ENCODE peak calls at places on chromosome 16, in five cellular contexts. B, U, M, G and P are unnamed samples.

GRCh38 chr16:5722220-5722619 is 624.6 kb upstream of the EEF2KMT start:
- DNase-seq in B (no peak), U (no peak), G (no peak), M (no peak), P (no peak)

GRCh38 chr16:68792465-68793324 is 50.6 kb upstream of the TANGO6 start:
- DNase-seq in G (no peak), B (no peak), U (no peak), M (peak; percentile 45), P (no peak)

GRCh38 chr16:10749680-10750035 is 6.0 kb downstream of the NUBP1 start:
- DNase-seq in B (no peak), U (no peak), M (no peak), G (no peak), P (no peak)

GRCh38 chr16:27097671-27098275 is 31.0 kb downstream of the C16orf82 start:
- DNase-seq in M (no peak), U (no peak), B (no peak), G (peak; percentile 90), P (no peak)

GRCh38 chr16:75742424-75743047 is 16.2 kb upstream of the CPHXL start:
- DNase-seq in G (no peak), M (no peak), B (no peak), U (no peak), P (no peak)

GRCh38 chr16:20167323-20167722 is 93.6 kb upstream of the GPR139 start:
- DNase-seq in M (no peak), G (no peak), U (no peak), B (no peak), P (no peak)

GRCh38 chr16:55944377-55944802 is 69.2 kb upstream of the CES5A start:
- DNase-seq in U (peak; percentile 76), B (peak; percentile 30), M (peak; percentile 14), G (peak; percentile 75), P (no peak)

GRCh38 chr16:48524348-48525200 is 85.4 kb downstream of the N4BP1 start:
- DNase-seq in G (no peak), M (no peak), U (no peak), B (no peak), P (no peak)

GRCh38 chr16:11738742-11739544 is 3.7 kb downstream of the TXNDC11 start:
- DNase-seq in U (no peak), G (no peak), M (no peak), B (no peak), P (no peak)

GRCh38 chr16:73878616-73879015 is 418.0 kb upstream of the PSMD7 start:
- DNase-seq in U (no peak), M (peak; percentile 42), G (no peak), B (no peak), P (no peak)

GRCh38 chr16:60031751-60032150 is 1297.6 kb upstream of the GOT2 start:
- DNase-seq in G (no peak), B (no peak), M (no peak), U (no peak), P (no peak)

GRCh38 chr16:64893386-64893785 is 228.5 kb downstream of the CDH11 start:
- DNase-seq in B (no peak), U (no peak), M (no peak), G (no peak), P (no peak)

GRCh38 chr16:86619263-86619935 is 41.0 kb downstream of the FOXL1 start:
- DNase-seq in U (no peak), B (no peak), G (no peak), M (no peak), P (peak; percentile 63)

GRCh38 chr16:57051696-57052228 is 40.6 kb upstream of the CPNE2 start:
- DNase-seq in M (no peak), U (no peak), G (no peak), B (no peak), P (no peak)

GRCh38 chr16:67936124-67936875 is at the start of gene PSMB10:
- DNase-seq in B (no peak), G (peak; percentile 68), M (peak; percentile 49), U (no peak), P (no peak)

GRCh38 chr16:87708181-87708580 is 57.6 kb downstream of the KLHDC4 start:
- DNase-seq in M (no peak), B (no peak), G (no peak), U (no peak), P (no peak)

GRCh38 chr16:69830146-69830533 is 68.0 kb downstream of the WWP2 start:
- DNase-seq in M (no peak), B (no peak), U (no peak), G (no peak), P (no peak)

GRCh38 chr16:3431779-3432219 is 11.5 kb downstream of the ZNF597 start:
- DNase-seq in M (no peak), B (peak; percentile 50), U (no peak), G (peak; percentile 75), P (no peak)